ENCODE peak calls at places on chromosome 15, in ten cellular contexts. One of them, this sample, is unnamed. For H3K27me3, the result is how much of the 10 kb centered on the place peaks cover.

GRCh38 chr15:27847775-27848710 is 251.1 kb downstream of the OCA2 start:
- DNase-seq in fibroblast of lung: no peak
- DNase-seq in gastrocnemius medialis: no peak
- DNase-seq in dorsolateral prefrontal cortex: no peak
- DNase-seq in pancreas: no peak
- DNase-seq in tibial nerve: no peak
- DNase-seq in brain microvascular endothelial cell: no peak
- DNase-seq in heart right ventricle: no peak
- DNase-seq in aorta: no peak
- DNase-seq in HCT116: no peak
- DNase-seq in this sample: no peak

GRCh38 chr15:57923311-57923710 is 142.2 kb downstream of the ALDH1A2 start:
- DNase-seq in heart right ventricle: peak
- DNase-seq in brain microvascular endothelial cell: no peak
- DNase-seq in tibial nerve: peak
- DNase-seq in aorta: no peak
- DNase-seq in HCT116: no peak
- DNase-seq in fibroblast of lung: no peak
- DNase-seq in dorsolateral prefrontal cortex: no peak
- DNase-seq in pancreas: peak
- DNase-seq in gastrocnemius medialis: no peak
- DNase-seq in this sample: no peak

GRCh38 chr15:60970246-60971170 is 258.6 kb downstream of the RORA start:
- DNase-seq in fibroblast of lung: peak
- DNase-seq in tibial nerve: no peak
- DNase-seq in pancreas: no peak
- DNase-seq in heart right ventricle: no peak
- DNase-seq in HCT116: no peak
- DNase-seq in gastrocnemius medialis: no peak
- DNase-seq in brain microvascular endothelial cell: no peak
- DNase-seq in dorsolateral prefrontal cortex: no peak
- DNase-seq in aorta: no peak
- DNase-seq in this sample: no peak

GRCh38 chr15:74604983-74605809 is 10.4 kb upstream of the CLK3 start:
- DNase-seq in tibial nerve: no peak
- DNase-seq in brain microvascular endothelial cell: no peak
- DNase-seq in fibroblast of lung: no peak
- DNase-seq in aorta: no peak
- DNase-seq in gastrocnemius medialis: no peak
- DNase-seq in HCT116: no peak
- DNase-seq in dorsolateral prefrontal cortex: no peak
- DNase-seq in pancreas: no peak
- DNase-seq in heart right ventricle: no peak
- DNase-seq in this sample: no peak

GRCh38 chr15:49279481-49280186 is 109.6 kb downstream of the GALK2 start:
- DNase-seq in HCT116: no peak
- DNase-seq in brain microvascular endothelial cell: no peak
- DNase-seq in gastrocnemius medialis: no peak
- DNase-seq in aorta: no peak
- DNase-seq in heart right ventricle: no peak
- DNase-seq in tibial nerve: no peak
- DNase-seq in dorsolateral prefrontal cortex: no peak
- DNase-seq in pancreas: no peak
- DNase-seq in fibroblast of lung: no peak
- DNase-seq in this sample: no peak

GRCh38 chr15:43317566-43318184 is 12.7 kb downstream of the LCMT2 start:
- DNase-seq in brain microvascular endothelial cell: no peak
- DNase-seq in pancreas: no peak
- DNase-seq in gastrocnemius medialis: no peak
- DNase-seq in fibroblast of lung: peak
- DNase-seq in heart right ventricle: no peak
- DNase-seq in dorsolateral prefrontal cortex: no peak
- DNase-seq in HCT116: no peak
- DNase-seq in tibial nerve: no peak
- DNase-seq in aorta: no peak
- DNase-seq in this sample: no peak

GRCh38 chr15:67820992-67821783 is 4.1 kb upstream of the SKOR1 start:
- DNase-seq in tibial nerve: peak
- DNase-seq in heart right ventricle: peak
- DNase-seq in gastrocnemius medialis: no peak
- DNase-seq in dorsolateral prefrontal cortex: no peak
- DNase-seq in brain microvascular endothelial cell: no peak
- DNase-seq in pancreas: peak
- DNase-seq in HCT116: no peak
- DNase-seq in fibroblast of lung: peak
- DNase-seq in aorta: no peak
- DNase-seq in this sample: peak

GRCh38 chr15:38226867-38227266 is 25.8 kb upstream of the SPRED1 start:
- DNase-seq in pancreas: peak
- DNase-seq in gastrocnemius medialis: peak
- DNase-seq in HCT116: peak
- DNase-seq in aorta: no peak
- DNase-seq in tibial nerve: peak
- DNase-seq in heart right ventricle: peak
- DNase-seq in dorsolateral prefrontal cortex: peak
- DNase-seq in brain microvascular endothelial cell: peak
- DNase-seq in fibroblast of lung: peak
- DNase-seq in this sample: peak

GRCh38 chr15:49978171-49978570 is 140.9 kb downstream of the ATP8B4 start:
- DNase-seq in aorta: no peak
- DNase-seq in dorsolateral prefrontal cortex: no peak
- DNase-seq in tibial nerve: no peak
- DNase-seq in fibroblast of lung: no peak
- DNase-seq in gastrocnemius medialis: no peak
- DNase-seq in brain microvascular endothelial cell: no peak
- DNase-seq in pancreas: no peak
- DNase-seq in heart right ventricle: no peak
- DNase-seq in HCT116: no peak
- DNase-seq in this sample: no peak

GRCh38 chr15:31169558-31169957 is 68.0 kb upstream of the TRPM1 start:
- DNase-seq in fibroblast of lung: no peak
- DNase-seq in pancreas: no peak
- DNase-seq in HCT116: no peak
- DNase-seq in dorsolateral prefrontal cortex: no peak
- DNase-seq in brain microvascular endothelial cell: no peak
- DNase-seq in tibial nerve: no peak
- DNase-seq in gastrocnemius medialis: no peak
- DNase-seq in heart right ventricle: no peak
- DNase-seq in aorta: no peak
- DNase-seq in this sample: no peak

GRCh38 chr15:100007609-100008008 is 274.4 kb upstream of the LYSMD4 start:
- DNase-seq in tibial nerve: no peak
- DNase-seq in aorta: no peak
- DNase-seq in HCT116: no peak
- DNase-seq in brain microvascular endothelial cell: no peak
- DNase-seq in dorsolateral prefrontal cortex: no peak
- DNase-seq in pancreas: no peak
- DNase-seq in gastrocnemius medialis: no peak
- DNase-seq in fibroblast of lung: no peak
- DNase-seq in heart right ventricle: no peak
- DNase-seq in this sample: no peak

GRCh38 chr15:101455291-101455916 is 34.1 kb downstream of the PCSK6 start:
- DNase-seq in tibial nerve: no peak
- DNase-seq in heart right ventricle: no peak
- DNase-seq in fibroblast of lung: no peak
- DNase-seq in brain microvascular endothelial cell: no peak
- DNase-seq in HCT116: no peak
- DNase-seq in dorsolateral prefrontal cortex: peak
- DNase-seq in pancreas: no peak
- DNase-seq in gastrocnemius medialis: peak
- DNase-seq in aorta: peak
- DNase-seq in this sample: peak

GRCh38 chr15:94875550-94875949 is 644.2 kb downstream of the MCTP2 start:
- DNase-seq in gastrocnemius medialis: no peak
- DNase-seq in aorta: no peak
- DNase-seq in pancreas: no peak
- DNase-seq in tibial nerve: no peak
- DNase-seq in brain microvascular endothelial cell: no peak
- DNase-seq in fibroblast of lung: no peak
- DNase-seq in dorsolateral prefrontal cortex: no peak
- DNase-seq in heart right ventricle: no peak
- DNase-seq in HCT116: no peak
- DNase-seq in this sample: no peak

GRCh38 chr15:49697121-49697520 is 76.3 kb downstream of the DTWD1 start:
- DNase-seq in dorsolateral prefrontal cortex: no peak
- DNase-seq in tibial nerve: no peak
- DNase-seq in gastrocnemius medialis: no peak
- DNase-seq in fibroblast of lung: peak
- DNase-seq in heart right ventricle: no peak
- DNase-seq in pancreas: no peak
- DNase-seq in HCT116: no peak
- DNase-seq in aorta: no peak
- DNase-seq in brain microvascular endothelial cell: peak
- DNase-seq in this sample: no peak

GRCh38 chr15:77026501-77027110 is 31.7 kb downstream of the PSTPIP1 start:
- DNase-seq in dorsolateral prefrontal cortex: no peak
- DNase-seq in tibial nerve: no peak
- DNase-seq in brain microvascular endothelial cell: no peak
- DNase-seq in fibroblast of lung: no peak
- DNase-seq in gastrocnemius medialis: peak
- DNase-seq in HCT116: no peak
- DNase-seq in pancreas: peak
- DNase-seq in heart right ventricle: no peak
- DNase-seq in aorta: peak
- DNase-seq in this sample: no peak

GRCh38 chr15:32641517-32642059 is at the start of gene SCG5:
- DNase-seq in brain microvascular endothelial cell: peak
- DNase-seq in heart right ventricle: no peak
- DNase-seq in tibial nerve: no peak
- DNase-seq in aorta: no peak
- DNase-seq in dorsolateral prefrontal cortex: peak
- DNase-seq in gastrocnemius medialis: no peak
- DNase-seq in fibroblast of lung: peak
- DNase-seq in pancreas: no peak
- DNase-seq in HCT116: no peak
- DNase-seq in this sample: peak

GRCh38 chr15:80569656-80570055 is 125.5 kb upstream of the ABHD17C start:
- DNase-seq in tibial nerve: no peak
- DNase-seq in pancreas: no peak
- DNase-seq in HCT116: no peak
- DNase-seq in aorta: no peak
- DNase-seq in heart right ventricle: no peak
- DNase-seq in brain microvascular endothelial cell: no peak
- DNase-seq in fibroblast of lung: no peak
- DNase-seq in gastrocnemius medialis: no peak
- DNase-seq in dorsolateral prefrontal cortex: no peak
- DNase-seq in this sample: no peak

GRCh38 chr15:56242576-56243116 is 1.0 kb downstream of the RFX7 start:
- DNase-seq in pancreas: no peak
- DNase-seq in fibroblast of lung: no peak
- DNase-seq in HCT116: no peak
- DNase-seq in tibial nerve: no peak
- DNase-seq in aorta: no peak
- DNase-seq in gastrocnemius medialis: no peak
- DNase-seq in brain microvascular endothelial cell: no peak
- DNase-seq in dorsolateral prefrontal cortex: no peak
- DNase-seq in heart right ventricle: no peak
- DNase-seq in this sample: no peak

GRCh38 chr15:56240390-56240789 is 3.3 kb downstream of the RFX7 start:
- DNase-seq in fibroblast of lung: no peak
- DNase-seq in tibial nerve: no peak
- DNase-seq in HCT116: no peak
- DNase-seq in gastrocnemius medialis: no peak
- DNase-seq in heart right ventricle: no peak
- DNase-seq in aorta: no peak
- DNase-seq in dorsolateral prefrontal cortex: no peak
- DNase-seq in pancreas: no peak
- DNase-seq in brain microvascular endothelial cell: no peak
- DNase-seq in this sample: no peak

GRCh38 chr15:56243774-56244236 is at the start of gene RFX7:
- DNase-seq in gastrocnemius medialis: peak
- DNase-seq in brain microvascular endothelial cell: peak
- DNase-seq in heart right ventricle: peak
- DNase-seq in pancreas: peak
- DNase-seq in aorta: peak
- DNase-seq in dorsolateral prefrontal cortex: peak
- DNase-seq in HCT116: no peak
- DNase-seq in fibroblast of lung: peak
- DNase-seq in tibial nerve: peak
- DNase-seq in this sample: peak

GRCh38 chr15:56243117-56243773 is 434 bp downstream of the RFX7 start:
- DNase-seq in brain microvascular endothelial cell: no peak
- DNase-seq in pancreas: peak
- DNase-seq in fibroblast of lung: peak
- DNase-seq in HCT116: no peak
- DNase-seq in dorsolateral prefrontal cortex: peak
- DNase-seq in tibial nerve: peak
- DNase-seq in heart right ventricle: peak
- DNase-seq in aorta: peak
- DNase-seq in gastrocnemius medialis: peak
- DNase-seq in this sample: peak

GRCh38 chr15:56241374-56242085 is 2.1 kb downstream of the RFX7 start:
- DNase-seq in dorsolateral prefrontal cortex: no peak
- DNase-seq in HCT116: no peak
- DNase-seq in brain microvascular endothelial cell: no peak
- DNase-seq in pancreas: no peak
- DNase-seq in fibroblast of lung: no peak
- DNase-seq in tibial nerve: no peak
- DNase-seq in aorta: no peak
- DNase-seq in gastrocnemius medialis: no peak
- DNase-seq in heart right ventricle: no peak
- DNase-seq in this sample: no peak
- H3K27ac ChIP-seq in dorsolateral prefrontal cortex: no peak
- H3K27ac ChIP-seq in HCT116: no peak
- H3K27ac ChIP-seq in brain microvascular endothelial cell: no peak
- H3K27ac ChIP-seq in pancreas: no peak
- H3K27ac ChIP-seq in fibroblast of lung: no peak
- H3K27ac ChIP-seq in tibial nerve: no peak
- H3K27ac ChIP-seq in aorta: no peak
- H3K27ac ChIP-seq in gastrocnemius medialis: no peak
- H3K27ac ChIP-seq in heart right ventricle: peak
- H3K27ac ChIP-seq in this sample: no peak

GRCh38 chr15:83352124-83352523 is 67.7 kb upstream of the BNC1 start:
- DNase-seq in pancreas: no peak
- DNase-seq in brain microvascular endothelial cell: no peak
- DNase-seq in tibial nerve: no peak
- DNase-seq in dorsolateral prefrontal cortex: no peak
- DNase-seq in HCT116: no peak
- DNase-seq in heart right ventricle: no peak
- DNase-seq in gastrocnemius medialis: no peak
- DNase-seq in fibroblast of lung: no peak
- DNase-seq in aorta: no peak
- DNase-seq in this sample: no peak
- H3K27me3 ChIP-seq in pancreas: under half
- H3K27me3 ChIP-seq in brain microvascular endothelial cell: under half
- H3K27me3 ChIP-seq in tibial nerve: under half
- H3K27me3 ChIP-seq in dorsolateral prefrontal cortex: under half
- H3K27me3 ChIP-seq in HCT116: under half
- H3K27me3 ChIP-seq in heart right ventricle: under half
- H3K27me3 ChIP-seq in gastrocnemius medialis: under half
- H3K27me3 ChIP-seq in fibroblast of lung: under half
- H3K27me3 ChIP-seq in aorta: under half
- H3K27me3 ChIP-seq in this sample: under half

GRCh38 chr15:85717212-85717611 is 77.5 kb downstream of the KLHL25 start:
- DNase-seq in tibial nerve: no peak
- DNase-seq in heart right ventricle: no peak
- DNase-seq in aorta: no peak
- DNase-seq in pancreas: no peak
- DNase-seq in HCT116: no peak
- DNase-seq in dorsolateral prefrontal cortex: no peak
- DNase-seq in fibroblast of lung: no peak
- DNase-seq in gastrocnemius medialis: no peak
- DNase-seq in brain microvascular endothelial cell: no peak
- DNase-seq in this sample: no peak
- H3K27ac ChIP-seq in tibial nerve: no peak
- H3K27ac ChIP-seq in heart right ventricle: peak
- H3K27ac ChIP-seq in aorta: no peak
- H3K27ac ChIP-seq in pancreas: no peak
- H3K27ac ChIP-seq in HCT116: no peak
- H3K27ac ChIP-seq in dorsolateral prefrontal cortex: no peak
- H3K27ac ChIP-seq in fibroblast of lung: no peak
- H3K27ac ChIP-seq in gastrocnemius medialis: peak
- H3K27ac ChIP-seq in brain microvascular endothelial cell: no peak
- H3K27ac ChIP-seq in this sample: peak

GRCh38 chr15:73120269-73120668 is 68.0 kb downstream of the NEO1 start:
- DNase-seq in dorsolateral prefrontal cortex: no peak
- DNase-seq in tibial nerve: no peak
- DNase-seq in aorta: no peak
- DNase-seq in pancreas: no peak
- DNase-seq in HCT116: no peak
- DNase-seq in fibroblast of lung: no peak
- DNase-seq in brain microvascular endothelial cell: no peak
- DNase-seq in heart right ventricle: no peak
- DNase-seq in gastrocnemius medialis: no peak
- DNase-seq in this sample: no peak
- H3K27me3 ChIP-seq in dorsolateral prefrontal cortex: under half
- H3K27me3 ChIP-seq in tibial nerve: under half
- H3K27me3 ChIP-seq in aorta: under half
- H3K27me3 ChIP-seq in pancreas: under half
- H3K27me3 ChIP-seq in HCT116: under half
- H3K27me3 ChIP-seq in fibroblast of lung: under half
- H3K27me3 ChIP-seq in brain microvascular endothelial cell: under half
- H3K27me3 ChIP-seq in heart right ventricle: under half
- H3K27me3 ChIP-seq in gastrocnemius medialis: under half
- H3K27me3 ChIP-seq in this sample: under half